ENCODE peak calls at places on chromosomes 16 and 17, in five cellular contexts. R is transverse colon, I is right atrium auricular region, B is HCT116, A is heart right ventricle. L is an unnamed sample.

GRCh38 chr17:66386789-66387351 is 84.5 kb downstream of the PRKCA start:
- DNase-seq in R (no peak), B (no peak), A (no peak), I (no peak), L (no peak)

GRCh38 chr16:79648846-79649245 is 48.3 kb upstream of the MAF start:
- DNase-seq in R (no peak), B (no peak), A (no peak), I (no peak), L (no peak)

GRCh38 chr17:78544876-78545755 is 32.1 kb downstream of the DNAH17 start:
- DNase-seq in B (no peak), I (no peak), R (no peak), A (no peak), L (no peak)

GRCh38 chr16:86554917-86555762 is at the start of gene MTHFSD:
- DNase-seq in R (peak), B (peak), I (peak), A (peak), L (peak)

GRCh38 chr17:56793506-56793905 is 40.2 kb downstream of the C17orf67 start:
- DNase-seq in A (no peak), B (no peak), I (no peak), R (no peak), L (peak)

GRCh38 chr16:72739577-72739976 is 308.4 kb downstream of the ZFHX3 start:
- DNase-seq in B (no peak), I (no peak), R (no peak), A (no peak), L (no peak)

GRCh38 chr17:2433696-2434095 is 32.8 kb upstream of the MNT start:
- DNase-seq in R (no peak), A (no peak), I (no peak), B (no peak), L (no peak)

GRCh38 chr17:78825696-78826095 is 14.9 kb downstream of the USP36 start:
- DNase-seq in I (no peak), A (no peak), B (no peak), R (no peak), L (peak)

GRCh38 chr17:83055911-83056582 is 23.4 kb upstream of the METRNL start:
- DNase-seq in R (no peak), I (peak), B (no peak), A (no peak), L (peak)

GRCh38 chr16:56269824-56270684 is 78.8 kb downstream of the GNAO1 start:
- DNase-seq in R (peak), B (no peak), A (peak), I (peak), L (no peak)

GRCh38 chr17:82241183-82241925 is 12.5 kb downstream of the SLC16A3 start:
- DNase-seq in B (no peak), A (peak), R (peak), I (peak), L (peak)

GRCh38 chr17:8922451-8922850 is 43.1 kb downstream of the PIK3R5 start:
- DNase-seq in I (no peak), A (no peak), B (no peak), R (no peak), L (no peak)

GRCh38 chr16:85428168-85428898 is 184.8 kb upstream of the GSE1 start:
- DNase-seq in B (peak), R (peak), A (peak), I (no peak), L (no peak)

GRCh38 chr17:68161644-68162428 is 86.0 kb upstream of the AMZ2 start:
- DNase-seq in B (no peak), A (peak), I (no peak), R (no peak), L (no peak)

GRCh38 chr17:7589891-7590611 is at the start of gene SOX15:
- DNase-seq in B (no peak), I (no peak), A (no peak), R (no peak), L (no peak)

GRCh38 chr17:7587831-7588230 is 2.1 kb downstream of the SOX15 start:
- DNase-seq in R (no peak), I (no peak), A (no peak), B (no peak), L (no peak)

GRCh38 chr17:7590743-7591142 is 849 bp upstream of the SOX15 start:
- DNase-seq in I (no peak), A (no peak), B (no peak), R (no peak), L (no peak)

GRCh38 chr17:7588553-7589203 is 1.2 kb downstream of the SOX15 start:
- DNase-seq in R (no peak), A (no peak), I (no peak), B (no peak), L (no peak)

DNA sequence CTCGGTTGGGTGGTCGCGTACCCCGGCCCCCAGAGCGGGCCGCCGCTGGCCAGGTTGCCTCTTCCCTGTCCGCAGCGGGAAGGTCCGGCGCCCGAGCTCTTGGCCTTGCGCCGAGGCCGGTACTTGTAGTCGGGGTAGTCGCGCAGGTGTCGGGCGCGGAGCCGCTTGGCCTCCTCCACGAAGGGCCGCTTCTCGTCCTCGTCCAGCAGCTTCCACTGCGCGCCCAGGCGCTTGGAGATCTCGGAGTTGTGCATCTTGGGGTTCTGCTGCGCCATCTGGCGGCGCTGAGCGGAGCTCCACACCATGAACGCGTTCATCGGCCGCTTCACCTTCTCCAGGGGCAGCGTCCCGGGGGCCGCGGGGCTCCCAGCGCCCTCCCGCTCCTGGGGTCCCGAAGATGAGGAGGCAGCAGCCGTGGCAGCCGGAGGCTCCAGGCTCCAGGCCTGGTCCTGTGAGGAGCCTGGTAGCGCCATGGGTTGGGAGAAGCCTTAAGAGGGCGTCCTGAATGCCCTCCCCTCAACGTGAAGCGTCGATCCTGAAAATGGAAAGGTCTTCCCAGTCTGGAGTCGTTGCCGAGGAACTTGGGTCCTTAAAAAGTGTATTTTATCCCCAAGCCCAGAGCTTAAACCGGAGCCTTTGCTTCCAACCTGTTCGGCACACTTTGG is 558 bp downstream of the SOX15 start:
- DNase-seq in A (peak), I (peak), R (peak), B (no peak), L (peak)
- H3K27ac ChIP-seq in A (peak), I (peak), R (peak), B (no peak), L (peak)

GRCh38 chr16:15041260-15042011 is 14.4 kb downstream of the NTAN1 start:
- DNase-seq in R (peak), I (peak), A (peak), B (no peak), L (peak)
- TF ChIP-seq CTCF in R (peak), I (peak), A (no peak), B (no peak), L (no peak)

GRCh38 chr16:48256579-48257177 is 9.3 kb upstream of the ABCC11 start:
- DNase-seq in A (no peak), I (no peak), R (no peak), B (no peak), L (no peak)
- H3K27ac ChIP-seq in A (no peak), I (no peak), R (no peak), B (no peak), L (no peak)

GRCh38 chr17:75521290-75521689 is 4.2 kb upstream of the LLGL2 start:
- DNase-seq in A (no peak), B (no peak), R (no peak), I (no peak), L (peak)

GRCh38 chr17:75518201-75518600 is 1.9 kb downstream of the TSEN54 start:
- DNase-seq in R (peak), I (no peak), B (no peak), A (no peak), L (no peak)

GRCh38 chr17:75516619-75517276 is 420 bp downstream of the TSEN54 start:
- DNase-seq in A (peak), R (peak), I (no peak), B (no peak), L (no peak)

GRCh38 chr17:75517277-75517865 is 1.0 kb downstream of the TSEN54 start:
- DNase-seq in A (no peak), R (peak), I (no peak), B (peak), L (no peak)

GRCh38 chr17:75518983-75519540 is 2.7 kb downstream of the TSEN54 start:
- DNase-seq in I (no peak), R (no peak), A (no peak), B (no peak), L (no peak)
- TF ChIP-seq CTCF in I (no peak), R (no peak), A (no peak), B (peak), L (no peak)

GRCh38 chr17:45382226-45382625 is 50.4 kb downstream of the ARHGAP27 start:
- DNase-seq in B (no peak), I (no peak), A (no peak), R (no peak), L (no peak)
- H3K27ac ChIP-seq in B (no peak), I (peak), A (peak), R (no peak), L (no peak)

DNA sequence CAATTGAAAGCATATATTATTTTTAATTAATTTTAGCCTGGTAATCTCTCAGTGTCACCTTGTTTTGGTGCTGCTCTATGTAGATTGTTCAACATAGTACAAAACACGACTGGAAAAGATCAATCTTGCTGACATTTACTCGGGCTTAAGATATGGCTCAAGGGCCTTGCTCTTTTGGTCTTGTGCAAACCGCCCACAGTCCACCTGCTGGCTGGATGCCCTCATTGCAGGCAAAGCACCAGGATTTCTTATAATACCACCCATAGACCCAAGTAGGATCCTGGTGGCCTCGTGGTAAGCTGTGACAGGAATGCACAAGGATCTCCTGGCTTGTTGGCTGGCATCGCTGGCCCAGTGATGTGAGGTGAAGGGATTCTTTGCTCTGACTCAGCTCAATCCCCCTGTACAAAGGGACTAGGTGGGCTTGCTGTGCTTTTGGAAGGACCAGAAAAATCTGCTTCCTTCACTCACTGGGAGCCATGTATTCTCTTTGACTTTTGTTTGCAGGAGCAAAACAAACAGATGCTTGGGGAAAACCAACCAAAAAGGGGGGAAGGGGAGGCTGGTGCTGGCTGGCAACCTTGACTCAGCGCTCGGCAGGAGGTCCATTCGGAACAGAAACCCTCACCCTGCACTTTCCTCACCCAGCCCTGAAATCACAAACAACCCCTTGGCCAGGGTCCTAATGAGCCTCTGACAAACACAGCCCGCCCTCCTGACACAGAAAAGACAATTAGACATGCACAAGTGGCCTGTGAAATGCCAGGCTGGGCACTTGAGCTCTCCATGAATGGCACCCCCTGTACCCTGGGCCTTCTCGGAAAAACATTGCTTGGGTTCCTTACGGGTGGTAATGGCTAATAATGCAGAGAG is 36.6 kb upstream of the MED9 start:
- DNase-seq in A (peak), I (peak), R (peak), B (peak), L (no peak)
- TF ChIP-seq CTCF in A (peak), I (peak), R (peak), B (peak), L (peak)

L was measured in coronary artery.